ENCODE peak calls at places on chromosomes 6 and 20, in seven cellular contexts. P is NCI-H2029, J is hypothalamus, K is NCI-H748 treated with DMSO at 0.1 percent for 48 hours, Z is GM23338, R is cardiac fibroblast, S is mucosa of gallbladder. L is an unnamed sample.

GRCh38 chr20:33731693-33732165 is at the start of gene ZNF341:
- DNase-seq in P (peak; percentile 89), J (peak; percentile 95), K (peak; percentile 74), Z (peak; percentile 91), R (peak; percentile 84), S (peak; percentile 91), L (no peak)

GRCh38 chr6:13787146-13787545 is 27.2 kb downstream of the MCUR1 start:
- DNase-seq in P (no peak), J (no peak), K (no peak), Z (peak; percentile 28), R (peak; percentile 24), S (peak; percentile 37), L (peak; percentile 84)

GRCh38 chr6:157223486-157223885 is 99.8 kb downstream of the TMEM242 start:
- DNase-seq in P (no peak), J (no peak), K (no peak), Z (no peak), R (no peak), S (no peak), L (no peak)

GRCh38 chr6:155084431-155085123 is 89.5 kb downstream of the TIAM2 start:
- DNase-seq in P (no peak), J (no peak), K (no peak), Z (no peak), R (peak; percentile 64), S (no peak), L (no peak)

GRCh38 chr6:132937466-132937906 is 123.1 kb downstream of the RPS12 start:
- DNase-seq in P (peak; percentile 38), J (no peak), K (peak; percentile 72), Z (peak; percentile 94), R (peak; percentile 45), S (peak; percentile 47), L (peak; percentile 73)

GRCh38 chr6:132167966-132168365 is 216.8 kb upstream of the CCN2 start:
- DNase-seq in P (no peak), J (no peak), K (no peak), Z (no peak), R (peak; percentile 18), S (no peak), L (no peak)

GRCh38 chr6:166515072-166515810 is 71.2 kb downstream of the RAMACL start:
- DNase-seq in P (no peak), J (no peak), K (no peak), Z (no peak), R (peak; percentile 94), S (no peak), L (peak; percentile 84)

GRCh38 chr20:25055711-25056492 is 2.0 kb downstream of the ACSS1 start:
- DNase-seq in P (no peak), J (no peak), K (no peak), Z (no peak), R (no peak), S (no peak), L (no peak)

GRCh38 chr20:35004051-35004725 is 48.5 kb downstream of the MYH7B start:
- DNase-seq in P (no peak), J (no peak), K (no peak), Z (no peak), R (no peak), S (no peak), L (no peak)

GRCh38 chr6:47922391-47922790 is 140.6 kb downstream of the OPN5 start:
- DNase-seq in P (no peak), J (peak; percentile 43), K (no peak), Z (peak; percentile 60), R (no peak), S (no peak), L (no peak)

GRCh38 chr6:98239057-98239456 is 595.3 kb upstream of the POU3F2 start:
- DNase-seq in P (no peak), J (no peak), K (no peak), Z (no peak), R (no peak), S (no peak), L (no peak)

GRCh38 chr6:7311920-7312615 is 931 bp downstream of the SSR1 start:
- DNase-seq in P (no peak), J (peak; percentile 27), K (no peak), Z (peak; percentile 31), R (peak; percentile 53), S (no peak), L (no peak)

GRCh38 chr20:62329389-62330377 is 26.9 kb downstream of the ADRM1 start:
- DNase-seq in P (no peak), J (no peak), K (no peak), Z (no peak), R (no peak), S (no peak), L (no peak)

GRCh38 chr20:56017560-56017959 is 12.2 kb upstream of the CBLN4 start:
- DNase-seq in P (no peak), J (no peak), K (no peak), Z (no peak), R (no peak), S (no peak), L (no peak)